ENCODE peak calls at places on chromosome 13, in seven cellular contexts. P is SHP77, F is uterus, E is T-cell, B is endodermal cell, C is GM03348, K is ureter. R is an unnamed sample.

GRCh38 chr13:113533441-113533840 is 42.9 kb upstream of the DCUN1D2 start:
- DNase-seq in B (no peak), C (no peak), P (no peak), K (peak), E (no peak), F (no peak), R (no peak)

GRCh38 chr13:26045123-26045522 is 6.7 kb downstream of the SHISA2 start:
- DNase-seq in E (no peak), C (no peak), B (no peak), P (no peak), F (no peak), K (no peak), R (no peak)

GRCh38 chr13:30905932-30906383 is at the start of gene MEDAG:
- DNase-seq in P (no peak), F (peak), E (no peak), K (peak), C (peak), B (no peak), R (no peak)

GRCh38 chr13:44874886-44875630 is 114.2 kb downstream of the NUFIP1 start:
- DNase-seq in B (no peak), P (no peak), F (no peak), K (no peak), C (no peak), E (no peak), R (no peak)

GRCh38 chr13:22793598-22794134 is 387.1 kb upstream of the SGCG start:
- DNase-seq in C (no peak), P (no peak), B (peak), F (no peak), E (no peak), K (no peak), R (no peak)

GRCh38 chr13:110560606-110561334 is 752 bp downstream of the RAB20 start:
- DNase-seq in K (no peak), F (no peak), B (no peak), E (peak), C (peak), P (peak), R (no peak)

GRCh38 chr13:35724480-35724879 is 248.0 kb upstream of the MAB21L1 start:
- DNase-seq in P (no peak), B (peak), F (no peak), K (no peak), E (no peak), C (no peak), R (no peak)

GRCh38 chr13:102555914-102556553 is 40.8 kb upstream of the TPP2 start:
- DNase-seq in C (peak), E (no peak), F (no peak), B (no peak), K (no peak), P (peak), R (peak)

GRCh38 chr13:32391101-32391620 is 36.8 kb downstream of the N4BP2L1 start:
- DNase-seq in P (no peak), K (no peak), F (no peak), C (no peak), E (no peak), B (peak), R (no peak)

GRCh38 chr13:74710006-74710405 is 575.8 kb upstream of the KLF12 start:
- DNase-seq in C (peak), K (no peak), F (no peak), B (no peak), E (no peak), P (no peak), R (no peak)

GRCh38 chr13:100728201-100728600 is 53.6 kb upstream of the TMTC4 start:
- DNase-seq in C (no peak), E (no peak), F (no peak), K (no peak), P (no peak), B (no peak), R (no peak)

GRCh38 chr13:29654384-29654783 is 58.9 kb upstream of the SLC7A1 start:
- DNase-seq in F (no peak), C (no peak), B (no peak), K (no peak), E (no peak), P (no peak), R (no peak)

GRCh38 chr13:35690546-35690945 is 214.1 kb upstream of the MAB21L1 start:
- DNase-seq in F (no peak), B (peak), C (peak), P (no peak), K (no peak), E (no peak), R (no peak)

GRCh38 chr13:45278096-45278645 is 62.8 kb downstream of the TPT1 start:
- DNase-seq in P (no peak), F (no peak), B (no peak), K (no peak), C (no peak), E (no peak), R (no peak)

GRCh38 chr13:44470623-44471562 is 97.3 kb downstream of the SERP2 start:
- DNase-seq in C (no peak), P (no peak), F (no peak), E (no peak), K (no peak), B (no peak), R (peak)

GRCh38 chr13:113919761-113920160 is 54.1 kb downstream of the C13orf46 start:
- DNase-seq in K (peak), B (peak), E (no peak), F (no peak), P (no peak), C (no peak), R (no peak)

GRCh38 chr13:94674609-94675348 is 37.6 kb downstream of the SOX21 start:
- DNase-seq in K (no peak), P (peak), B (peak), C (peak), E (peak), F (no peak), R (peak)

GRCh38 chr13:108269601-108270328 is at the start of gene TNFSF13B:
- DNase-seq in E (peak), P (peak), C (peak), K (no peak), F (no peak), B (peak), R (peak)

GRCh38 chr13:34545461-34545860 is 396.6 kb upstream of the NBEA start:
- DNase-seq in F (no peak), C (no peak), E (no peak), B (no peak), K (no peak), P (no peak), R (no peak)

GRCh38 chr13:111897178-111897845 is 169.6 kb upstream of the SOX1 start:
- DNase-seq in B (peak), P (no peak), C (no peak), F (no peak), K (peak), E (no peak), R (no peak)

GRCh38 chr13:113121183-113121927 is 1.2 kb upstream of the F10 start:
- DNase-seq in C (no peak), K (no peak), E (no peak), F (no peak), B (peak), P (no peak), R (no peak)

GRCh38 chr13:78341032-78341431 is 262.3 kb downstream of the POU4F1 start:
- DNase-seq in B (no peak), K (no peak), C (no peak), F (no peak), P (no peak), E (no peak), R (no peak)

GRCh38 chr13:40384976-40385857 is 281.2 kb downstream of the FOXO1 start:
- DNase-seq in F (no peak), C (no peak), P (no peak), B (no peak), K (no peak), E (no peak), R (no peak)

GRCh38 chr13:23570931-23571330 is 719 bp downstream of the TNFRSF19 start:
- DNase-seq in F (no peak), E (no peak), K (no peak), P (no peak), B (no peak), C (no peak), R (no peak)

GRCh38 chr13:110817143-110817542 is 97.7 kb downstream of the ANKRD10 start:
- DNase-seq in B (no peak), K (peak), E (no peak), P (no peak), C (no peak), F (no peak), R (no peak)

GRCh38 chr13:95137096-95137495 is 164.2 kb downstream of the ABCC4 start:
- DNase-seq in C (no peak), E (no peak), P (no peak), K (no peak), B (no peak), F (no peak), R (no peak)

GRCh38 chr13:66518068-66518467 is 712.1 kb downstream of the PCDH9 start:
- DNase-seq in P (no peak), C (no peak), F (no peak), K (no peak), B (no peak), E (no peak), R (no peak)

GRCh38 chr13:25213716-25214115 is 41.6 kb upstream of the AMER2 start:
- DNase-seq in P (no peak), F (no peak), C (peak), K (no peak), E (no peak), B (peak), R (no peak)

GRCh38 chr13:93788456-93788855 is 561.8 kb downstream of the GPC6 start:
- DNase-seq in E (no peak), C (no peak), K (no peak), F (no peak), B (no peak), P (no peak), R (no peak)

GRCh38 chr13:97456047-97456446 is 22.1 kb downstream of the RAP2A start:
- DNase-seq in C (no peak), E (no peak), K (no peak), B (no peak), F (no peak), P (no peak), R (no peak)